ENCODE peak calls at places on chromosomes 1 and 21, in five cellular contexts. V is fibroblast of lung, F is endodermal cell, N is OCI-LY7, H is A549. X is an unnamed sample. For H3K4me1, the result is how much of the 10 kb centered on the place peaks cover.

GRCh38 chr21:38494688-38495087 is 3.6 kb downstream of the ERG start:
- DNase-seq in F (no peak), N (no peak), H (no peak), V (peak), X (no peak)

GRCh38 chr1:235734335-235734734 is 84.8 kb upstream of the GNG4 start:
- DNase-seq in F (no peak), V (no peak), N (no peak), H (no peak), X (peak)

GRCh38 chr1:117077267-117077666 is 17.1 kb downstream of the TTF2 start:
- DNase-seq in N (no peak), F (no peak), V (peak), H (peak), X (peak)

GRCh38 chr1:225474986-225475820 is 47.4 kb upstream of the LBR start:
- DNase-seq in H (peak), N (peak), F (peak), V (peak), X (peak)

GRCh38 chr1:156582388-156583022 is 3.0 kb downstream of the TTC24 start:
- DNase-seq in H (no peak), V (no peak), F (peak), N (peak), X (no peak)

GRCh38 chr1:19140465-19140864 is 69.6 kb downstream of the UBR4 start:
- DNase-seq in H (no peak), F (peak), V (no peak), N (no peak), X (no peak)

GRCh38 chr21:31752352-31752751 is 20.4 kb upstream of the SCAF4 start:
- DNase-seq in N (no peak), F (no peak), V (peak), H (peak), X (peak)

GRCh38 chr1:223035724-223036478 is 107.1 kb downstream of the TLR5 start:
- DNase-seq in N (no peak), H (no peak), F (peak), V (no peak), X (no peak)

GRCh38 chr1:38451541-38451993 is 405.0 kb upstream of the POU3F1 start:
- DNase-seq in F (peak), V (peak), N (no peak), H (no peak), X (no peak)

GRCh38 chr1:61056674-61057439 is 25.5 kb upstream of the NFIA start:
- DNase-seq in V (peak), N (peak), H (peak), F (peak), X (peak)

GRCh38 chr1:37620707-37621106 is 14.0 kb downstream of the RSPO1 start:
- DNase-seq in N (no peak), F (no peak), H (no peak), V (no peak), X (no peak)

GRCh38 chr1:167697667-167698141 is 24.1 kb upstream of the MPZL1 start:
- DNase-seq in F (no peak), V (no peak), H (no peak), N (no peak), X (no peak)

GRCh38 chr21:30152792-30153191 is 13.8 kb downstream of the CLDN17 start:
- DNase-seq in H (no peak), N (no peak), F (no peak), V (no peak), X (no peak)

GRCh38 chr1:223748405-223748772 is 36.0 kb downstream of the CAPN2 start:
- DNase-seq in N (no peak), F (no peak), V (peak), H (peak), X (no peak)

GRCh38 chr1:53725238-53725689 is 13.7 kb downstream of the GLIS1 start:
- DNase-seq in H (peak), N (no peak), F (peak), V (peak), X (peak)

GRCh38 chr1:65309317-65310077 is at the start of gene DNAJC6:
- DNase-seq in N (no peak), H (peak), F (peak), V (peak), X (peak)
- H3K4me3 ChIP-seq in N (no peak), H (peak), F (peak), V (no peak), X (peak)

DNA sequence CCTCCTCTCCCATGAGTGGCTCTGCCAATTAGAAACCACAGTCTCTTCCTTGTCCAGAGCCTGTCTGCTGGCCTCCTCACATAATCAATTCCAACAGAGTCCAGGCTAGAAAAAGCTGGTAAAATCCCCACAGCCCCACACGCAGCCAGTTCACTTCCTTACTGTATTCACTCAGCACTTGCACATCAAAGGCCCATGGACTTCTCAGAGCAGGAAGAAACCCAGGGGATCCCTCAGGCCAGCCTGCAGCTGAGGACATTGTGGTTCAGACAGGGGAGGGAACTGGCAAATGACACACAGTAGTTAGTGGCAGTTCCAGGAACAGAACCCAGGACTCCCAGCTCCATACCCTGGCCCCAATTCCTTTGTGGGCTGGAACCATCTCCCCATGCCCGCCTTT is 171.6 kb upstream of the EDN2 start:
- DNase-seq in V (no peak), H (no peak), N (no peak), F (peak), X (no peak)
- H3K4me1 ChIP-seq in V (under half), H (under half), N (under half), F (under half), X (under half)

DNA sequence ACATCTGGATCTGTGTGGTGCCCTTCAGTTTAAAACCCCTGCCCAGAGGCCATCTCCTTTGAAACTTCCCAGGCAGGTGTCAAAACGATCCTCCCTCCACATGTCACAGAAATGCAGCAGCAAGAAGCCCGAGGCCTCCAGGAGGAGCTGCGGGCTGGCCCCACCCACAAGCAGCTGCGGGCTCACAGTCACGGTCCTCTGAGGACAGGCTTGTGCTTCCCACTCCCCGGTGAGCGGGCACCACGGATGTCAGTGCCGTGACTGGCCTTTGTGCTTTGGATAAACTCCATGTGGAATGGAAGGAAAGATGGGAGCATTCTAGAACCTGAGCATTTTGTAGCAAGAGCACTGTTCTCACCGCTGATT is 65.8 kb downstream of the SIK1 start:
- DNase-seq in V (no peak), H (no peak), N (peak), F (peak), X (peak)
- H3K4me3 ChIP-seq in V (no peak), H (no peak), N (peak), F (no peak), X (peak)

DNA sequence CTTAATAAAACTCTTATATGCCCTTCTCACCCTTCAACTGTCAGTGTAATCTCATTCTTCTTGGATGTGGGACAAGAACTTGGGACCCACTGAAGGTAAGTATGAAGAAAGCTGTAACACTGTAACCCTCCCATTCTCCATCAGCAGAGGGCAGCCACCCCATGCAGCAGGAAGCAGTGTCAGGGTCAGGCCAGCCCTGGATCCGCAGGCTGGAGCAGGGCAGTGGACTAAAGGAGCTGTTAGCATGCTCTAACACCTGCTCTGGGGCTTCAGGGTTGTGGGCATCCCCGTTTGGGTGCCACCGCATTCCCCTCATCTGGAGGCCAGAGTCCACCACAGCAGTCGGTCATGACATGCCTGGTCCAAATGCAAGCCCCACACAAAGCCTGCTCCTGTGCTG is 156.5 kb downstream of the HIVEP3 start:
- DNase-seq in F (peak), V (no peak), H (no peak), N (no peak), X (no peak)
- H3K4me1 ChIP-seq in F (under half), V (under half), H (under half), N (under half), X (under half)

GRCh38 chr21:44929242-44929798 is 8.6 kb upstream of the ITGB2 start:
- DNase-seq in H (no peak), N (no peak), F (peak), V (no peak), X (no peak)

GRCh38 chr21:44926364-44927101 is 5.8 kb upstream of the ITGB2 start:
- DNase-seq in V (peak), F (peak), N (no peak), H (no peak), X (peak)

GRCh38 chr21:44927259-44927586 is 6.5 kb upstream of the ITGB2 start:
- DNase-seq in N (no peak), V (no peak), F (no peak), H (no peak), X (no peak)

GRCh38 chr21:44929799-44930542 is 9.3 kb upstream of the ITGB2 start:
- DNase-seq in V (no peak), H (no peak), F (peak), N (peak), X (no peak)

DNA sequence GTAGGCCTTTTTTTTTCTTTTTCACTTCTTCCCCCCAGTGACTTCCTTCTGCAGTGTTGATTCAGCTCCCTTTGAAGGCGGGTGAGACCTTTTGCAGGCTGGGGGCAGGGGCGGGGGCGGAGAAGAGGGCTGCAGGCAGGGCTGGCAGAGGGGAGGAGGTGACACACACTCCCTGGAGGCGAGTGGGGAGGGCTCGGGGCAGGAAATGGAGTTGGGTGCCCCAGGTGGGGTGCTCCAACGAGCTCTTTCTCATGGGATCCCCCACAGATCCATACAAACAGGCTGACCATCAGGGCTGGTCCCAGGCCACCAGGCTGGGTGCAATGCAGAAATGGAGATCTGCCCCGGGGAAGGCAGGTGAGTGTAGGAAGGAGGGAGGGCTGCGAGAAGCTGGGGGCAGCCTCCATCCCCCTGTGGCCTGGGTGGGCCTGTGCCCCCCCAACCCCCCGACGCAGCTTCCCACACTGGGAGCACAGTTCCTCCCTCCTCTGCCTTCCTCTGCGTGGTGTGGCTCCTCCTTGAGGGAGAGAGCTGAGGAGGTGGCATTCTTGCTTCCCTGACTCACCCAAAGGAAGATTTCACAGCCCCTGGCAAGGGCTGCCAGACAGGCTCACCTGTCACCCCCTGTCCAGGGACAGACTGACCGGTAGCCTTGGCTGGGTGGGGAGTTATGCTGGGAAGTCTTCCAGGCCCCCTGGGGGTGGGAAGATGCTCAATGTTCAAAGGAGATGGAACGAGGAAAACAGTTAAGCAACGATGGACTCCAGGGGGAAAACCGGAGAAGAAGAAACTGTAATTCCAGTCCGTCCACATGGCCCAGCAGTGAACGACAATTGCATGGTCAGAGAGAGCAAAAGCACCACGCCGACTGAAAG is 7.1 kb upstream of the ITGB2 start:
- DNase-seq in V (peak), N (peak), F (peak), H (peak), X (peak)
- H3K4me3 ChIP-seq in V (no peak), N (peak), F (no peak), H (peak), X (peak)

GRCh38 chr1:47887060-47887851 is 109.9 kb downstream of the TRABD2B start:
- DNase-seq in V (no peak), H (no peak), N (no peak), F (peak), X (no peak)
- H3K4me1 ChIP-seq in V (under half), H (under half), N (under half), F (under half), X (under half)

DNA sequence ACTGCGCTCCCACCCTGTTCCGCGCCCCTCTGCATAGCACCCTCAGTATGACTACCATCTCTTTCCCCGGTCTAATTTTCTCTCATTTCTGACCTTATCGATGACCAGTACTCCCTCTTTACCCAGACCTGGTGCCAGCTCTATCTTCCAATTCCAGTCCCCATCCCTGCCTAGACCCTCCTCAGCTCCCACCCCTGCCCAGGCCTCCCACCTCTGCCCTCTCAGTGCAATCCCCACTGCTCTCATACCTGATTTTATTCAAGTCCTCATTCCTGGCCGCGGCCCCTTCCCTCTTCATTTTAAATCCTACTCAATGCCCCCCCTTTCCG is 1.3 kb downstream of the USP24 start:
- DNase-seq in F (no peak), H (no peak), V (no peak), N (no peak), X (no peak)
- H3K4me3 ChIP-seq in F (peak), H (peak), V (peak), N (peak), X (peak)

GRCh38 chr1:201742476-201742875 is 86.5 kb upstream of the IPO9 start:
- DNase-seq in V (no peak), F (no peak), N (no peak), H (no peak), X (peak)
- H3K4me1 ChIP-seq in V (under half), F (under half), N (under half), H (under half), X (under half)